ENCODE peak calls at places on chromosomes 1 and 21, in four cellular contexts. P is HepG2, C is H1, W is K562. N is an unnamed sample.

GRCh38 chr1:207084701-207085180 is 3.9 kb upstream of the C4BPB start:
- DNase-seq in P (peak), W (peak), C (peak), N (no peak)

GRCh38 chr1:153647375-153647714 is 11.2 kb upstream of the SNAPIN start:
- DNase-seq in C (no peak), P (no peak), W (no peak), N (no peak)

GRCh38 chr1:161168906-161169305 is 2.7 kb downstream of the PPOX start:
- DNase-seq in W (no peak), C (no peak), P (no peak), N (no peak)

GRCh38 chr1:33177996-33178540 is 3.8 kb downstream of the TRIM62 start:
- DNase-seq in C (no peak), W (no peak), P (no peak), N (no peak)

GRCh38 chr1:206495493-206496046 is 11.8 kb upstream of the RASSF5 start:
- DNase-seq in W (no peak), P (no peak), C (no peak), N (no peak)

GRCh38 chr1:212651521-212651920 is 43.0 kb downstream of the ATF3 start:
- DNase-seq in C (peak), P (no peak), W (no peak), N (no peak)

GRCh38 chr21:45470087-45470515 is 65.1 kb downstream of the COL18A1 start:
- DNase-seq in W (no peak), C (no peak), P (no peak), N (no peak)

GRCh38 chr1:116309090-116309870 is 63.8 kb upstream of the ATP1A1 start:
- DNase-seq in C (no peak), P (no peak), W (no peak), N (no peak)

GRCh38 chr1:11960710-11961109 is 19.5 kb upstream of the MFN2 start:
- DNase-seq in P (no peak), C (no peak), W (no peak), N (no peak)

GRCh38 chr1:3069491-3070303 is 694 bp downstream of the PRDM16 start:
- DNase-seq in W (no peak), C (peak), P (peak), N (no peak)

GRCh38 chr1:14334336-14335176 is 263.9 kb upstream of the KAZN start:
- DNase-seq in C (no peak), P (no peak), W (peak), N (no peak)

GRCh38 chr1:203557390-203557789 is 63.4 kb downstream of the OPTC start:
- DNase-seq in C (no peak), P (no peak), W (no peak), N (no peak)

DNA sequence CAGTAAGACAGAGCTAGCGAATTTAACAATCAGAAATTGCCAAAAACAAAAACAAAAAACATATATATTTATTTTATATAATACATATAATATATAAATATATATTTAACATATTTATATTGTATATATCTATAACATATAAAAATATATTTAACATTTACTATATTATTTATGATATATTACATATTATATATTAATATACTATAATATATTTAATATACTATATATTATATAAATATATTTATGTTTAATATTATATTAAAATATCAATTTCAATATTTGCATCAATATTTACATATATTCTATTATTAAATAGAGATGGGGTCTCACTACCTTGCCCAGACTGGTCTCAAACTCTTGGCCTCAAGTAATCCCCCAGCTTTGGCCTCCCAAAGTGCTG is 50.9 kb downstream of the TBX19 start:
- DNase-seq in C (no peak), W (no peak), P (no peak), N (no peak)
- TF ChIP-seq CREB1 in C (no peak), W (no peak), P (no peak), N (no peak)

DNA sequence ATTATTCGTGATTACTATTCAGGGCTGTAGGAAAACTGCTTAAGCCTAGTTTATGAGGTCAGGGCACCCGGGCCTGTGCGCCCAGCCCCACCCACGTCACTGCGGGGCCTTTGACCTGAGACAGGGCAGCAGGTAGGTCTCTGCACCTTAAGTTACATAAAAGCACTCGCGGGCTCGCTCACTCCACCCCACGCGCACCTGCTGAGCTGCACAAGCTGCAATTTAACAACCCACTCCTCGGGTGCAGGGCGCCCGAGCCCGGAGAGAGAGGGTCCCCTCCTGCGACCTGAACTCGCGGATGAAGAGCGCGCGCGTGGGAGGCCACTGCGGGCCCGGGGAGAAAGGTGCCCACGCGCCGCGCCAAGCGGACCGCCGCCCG is 473 bp downstream of the ICMT start:
- DNase-seq in W (peak), C (no peak), P (no peak), N (no peak)
- TF ChIP-seq HDAC2 in W (no peak), C (no peak), P (no peak), N (no peak)

GRCh38 chr1:19436716-19437476 is 48.4 kb downstream of the CAPZB start:
- DNase-seq in C (no peak), P (peak), W (peak), N (no peak)
- TF ChIP-seq CREB1 in C (no peak), P (no peak), W (no peak), N (no peak)

GRCh38 chr1:10379101-10379620 is 19.7 kb upstream of the PGD start:
- DNase-seq in P (no peak), W (no peak), C (no peak), N (no peak)
- TF ChIP-seq HDAC2 in P (no peak), W (no peak), C (no peak), N (no peak)

GRCh38 chr1:205351984-205352713 is 4.6 kb downstream of the KLHDC8A start:
- DNase-seq in P (peak), W (peak), C (peak), N (no peak)
- TF ChIP-seq CREB1 in P (no peak), W (no peak), C (no peak), N (no peak)

GRCh38 chr21:42151148-42152074 is 67.5 kb upstream of the ABCG1 start:
- DNase-seq in P (no peak), C (no peak), W (no peak), N (no peak)

GRCh38 chr21:42153746-42154145 is 65.2 kb upstream of the ABCG1 start:
- DNase-seq in P (no peak), W (no peak), C (no peak), N (no peak)

GRCh38 chr21:42154237-42155044 is 64.5 kb upstream of the ABCG1 start:
- DNase-seq in P (no peak), W (no peak), C (no peak), N (no peak)

GRCh38 chr21:42155045-42155855 is 63.7 kb upstream of the ABCG1 start:
- DNase-seq in P (no peak), C (no peak), W (no peak), N (no peak)

DNA sequence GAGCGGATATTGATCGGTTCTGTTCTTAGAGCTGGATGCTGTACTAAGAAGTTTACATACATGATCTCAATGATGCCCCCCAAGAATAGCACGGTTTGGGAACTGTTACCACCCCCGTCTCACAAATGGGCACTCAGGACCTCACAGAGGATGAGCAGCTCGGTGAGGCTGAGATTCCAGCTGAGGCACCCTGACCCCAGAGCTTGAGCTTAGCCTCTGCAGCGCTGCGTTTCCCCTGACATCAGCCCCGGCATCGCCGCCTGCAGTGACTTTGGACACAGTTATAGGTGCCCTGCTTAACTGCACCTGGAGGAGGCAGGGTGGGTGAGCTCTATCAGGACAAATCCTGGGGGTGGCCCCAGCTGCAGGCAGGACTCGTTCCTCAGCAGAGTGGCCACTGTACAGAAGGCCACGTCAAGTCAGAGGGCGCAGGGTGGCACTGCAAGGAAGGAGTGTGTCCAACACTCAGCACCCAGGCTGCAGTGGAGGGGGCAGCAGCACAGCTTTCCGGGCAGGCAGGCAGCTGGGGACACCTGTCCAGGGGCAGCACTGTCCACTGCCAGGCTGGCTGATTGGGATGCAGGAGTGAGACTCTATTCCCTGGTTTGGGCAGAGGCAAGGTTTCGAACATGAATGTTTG is 65.8 kb upstream of the ABCG1 start:
- DNase-seq in C (no peak), P (no peak), W (no peak), N (no peak)
- TF ChIP-seq HDAC2 in C (no peak), P (no peak), W (no peak), N (no peak)